ENCODE peak calls at places on chromosome 12, in ten cellular contexts. Q is choroid plexus epithelial cell; E is dorsolateral prefrontal cortex; F is OCI-LY7; S is mesothelial cell of epicardium; Z is fibroblast of mammary gland; U is retinal pigment epithelial cell; W is CD4-positive, alpha-beta T cell; D is GM23338; Y is adrenal gland. N is an unnamed sample.

GRCh38 chr12:42958271-42958674 is 368.7 kb upstream of the PRICKLE1 start:
- DNase-seq in Q (no peak), E (no peak), F (no peak), S (no peak), Z (peak; percentile 67), U (no peak), W (no peak), D (no peak), Y (no peak), N (no peak)

GRCh38 chr12:106682594-106683234 is 91.8 kb upstream of the RIC8B start:
- DNase-seq in Q (peak; percentile 75), E (no peak), F (peak; percentile 20), S (no peak), Z (peak; percentile 44), U (peak; percentile 2), W (no peak), D (peak; percentile 8), Y (no peak), N (no peak)

GRCh38 chr12:64461634-64462414 is 9.9 kb downstream of the TBK1 start:
- DNase-seq in Q (peak; percentile 88), E (no peak), F (no peak), S (no peak), Z (peak; percentile 90), U (peak; percentile 69), W (no peak), D (no peak), Y (no peak), N (no peak)

GRCh38 chr12:103333676-103334075 is 162.1 kb downstream of the C12orf42 start:
- DNase-seq in Q (no peak), E (no peak), F (no peak), S (no peak), Z (no peak), U (no peak), W (no peak), D (no peak), Y (no peak), N (no peak)

GRCh38 chr12:112176321-112177010 is 51.1 kb downstream of the TRAFD1 start:
- DNase-seq in Q (no peak), E (no peak), F (no peak), S (no peak), Z (no peak), U (no peak), W (no peak), D (no peak), Y (no peak), N (no peak)

GRCh38 chr12:113299619-113300237 is 35.2 kb downstream of the SLC8B1 start:
- DNase-seq in Q (peak; percentile 83), E (no peak), F (no peak), S (no peak), Z (peak; percentile 75), U (peak; percentile 52), W (no peak), D (peak; percentile 53), Y (peak; percentile 90), N (no peak)

GRCh38 chr12:131740626-131741025 is 29.7 kb downstream of the SFSWAP start:
- DNase-seq in Q (no peak), E (no peak), F (no peak), S (no peak), Z (no peak), U (no peak), W (no peak), D (no peak), Y (peak; percentile 10), N (no peak)

GRCh38 chr12:1993341-1993740 is 10.9 kb downstream of the DCP1B start:
- DNase-seq in Q (peak; percentile 92), E (no peak), F (no peak), S (no peak), Z (peak; percentile 96), U (peak; percentile 43), W (no peak), D (no peak), Y (no peak), N (peak; percentile 17)

GRCh38 chr12:120258323-120258896 is 7.1 kb downstream of the PXN start:
- DNase-seq in Q (no peak), E (no peak), F (no peak), S (no peak), Z (no peak), U (no peak), W (no peak), D (no peak), Y (no peak), N (no peak)

GRCh38 chr12:97555547-97556200 is 93.1 kb downstream of the RMST start:
- DNase-seq in Q (no peak), E (no peak), F (no peak), S (no peak), Z (no peak), U (no peak), W (no peak), D (no peak), Y (no peak), N (no peak)

GRCh38 chr12:66149702-66150398 is 19.3 kb upstream of the LLPH start:
- DNase-seq in Q (no peak), E (no peak), F (no peak), S (no peak), Z (peak; percentile 30), U (no peak), W (no peak), D (peak; percentile 43), Y (peak; percentile 70), N (peak; percentile 6)
- TF ChIP-seq CTCF in Q (peak; percentile 35), E (no peak), F (peak; percentile 16), S (peak; percentile 45), Z (peak; percentile 12), U (peak; percentile 20), W (no peak), D (no peak), Y (peak; percentile 22), N (peak; percentile 36)

GRCh38 chr12:8949525-8950286 is at the start of gene M6PR:
- DNase-seq in Q (peak; percentile 95), E (peak; percentile 95), F (peak; percentile 97), S (peak; percentile 76), Z (peak; percentile 93), U (peak; percentile 91), W (peak; percentile 80), D (peak; percentile 99), Y (peak; percentile 97), N (peak; percentile 97)
- TF ChIP-seq CTCF in Q (peak; percentile 70), E (peak; percentile 34), F (peak; percentile 73), S (no peak), Z (peak; percentile 44), U (peak; percentile 46), W (peak; percentile 67), D (peak; percentile 79), Y (peak; percentile 64), N (peak; percentile 43)

GRCh38 chr12:62466018-62466595 is 519 bp upstream of the MON2 start:
- DNase-seq in Q (peak; percentile 49), E (no peak), F (peak; percentile 66), S (no peak), Z (peak; percentile 41), U (no peak), W (no peak), D (peak; percentile 78), Y (peak; percentile 69), N (peak; percentile 36)

GRCh38 chr12:62468394-62468793 is 1.8 kb downstream of the MON2 start:
- DNase-seq in Q (no peak), E (no peak), F (no peak), S (no peak), Z (peak; percentile 28), U (no peak), W (no peak), D (no peak), Y (no peak), N (no peak)

GRCh38 chr12:62469704-62470103 is 3.1 kb downstream of the MON2 start:
- DNase-seq in Q (no peak), E (no peak), F (no peak), S (no peak), Z (no peak), U (no peak), W (no peak), D (no peak), Y (no peak), N (no peak)

GRCh38 chr12:62468935-62469334 is 2.3 kb downstream of the MON2 start:
- DNase-seq in Q (no peak), E (no peak), F (no peak), S (no peak), Z (no peak), U (no peak), W (no peak), D (no peak), Y (no peak), N (no peak)

DNA sequence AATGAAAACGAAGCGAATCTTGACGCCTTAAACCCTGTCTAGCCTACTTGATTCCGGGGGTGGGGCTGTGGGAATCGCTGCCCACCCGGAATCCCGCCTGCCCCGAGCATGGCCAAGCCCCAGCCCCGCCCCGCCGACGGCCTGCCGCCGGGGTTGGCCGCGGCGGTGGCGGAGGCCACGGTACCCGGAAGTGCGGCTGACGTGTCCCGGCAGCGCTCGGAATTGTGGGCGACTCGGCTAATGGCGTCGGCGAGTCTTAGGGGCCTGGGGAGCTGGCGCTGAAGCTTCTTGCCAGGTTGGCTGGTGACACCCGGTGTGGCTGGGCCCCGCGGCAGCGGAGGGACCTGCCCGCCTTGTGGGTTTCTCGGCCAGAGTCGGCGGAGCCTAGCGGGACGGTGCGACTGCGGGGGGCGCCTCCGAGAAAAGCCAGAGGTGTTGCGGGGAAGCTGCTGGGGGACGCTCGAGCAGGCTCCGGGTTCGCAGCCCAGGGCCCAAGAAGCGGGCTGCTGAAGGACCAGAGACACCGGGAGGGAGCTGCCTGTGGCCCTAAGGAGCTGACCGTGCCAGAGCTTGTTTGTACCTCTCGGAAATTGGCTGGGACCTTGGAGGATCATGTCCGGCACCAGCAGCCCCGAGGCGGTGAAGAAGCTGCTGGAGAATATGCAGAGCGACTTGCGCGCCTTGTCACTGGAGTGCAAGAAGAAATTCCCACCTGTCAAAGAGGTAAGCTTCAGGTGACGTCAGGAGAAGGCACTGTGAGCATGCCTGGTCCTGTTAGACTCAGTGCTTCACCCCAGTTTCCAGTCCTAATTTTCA is at the start of gene MON2:
- DNase-seq in Q (peak; percentile 81), E (peak; percentile 82), F (peak; percentile 89), S (peak; percentile 69), Z (peak; percentile 75), U (peak; percentile 38), W (peak; percentile 73), D (peak; percentile 89), Y (peak; percentile 91), N (peak; percentile 86)
- TF ChIP-seq CTCF in Q (no peak), E (peak; percentile 13), F (peak; percentile 12), S (no peak), Z (no peak), U (no peak), W (no peak), D (no peak), Y (no peak), N (no peak)

DNA sequence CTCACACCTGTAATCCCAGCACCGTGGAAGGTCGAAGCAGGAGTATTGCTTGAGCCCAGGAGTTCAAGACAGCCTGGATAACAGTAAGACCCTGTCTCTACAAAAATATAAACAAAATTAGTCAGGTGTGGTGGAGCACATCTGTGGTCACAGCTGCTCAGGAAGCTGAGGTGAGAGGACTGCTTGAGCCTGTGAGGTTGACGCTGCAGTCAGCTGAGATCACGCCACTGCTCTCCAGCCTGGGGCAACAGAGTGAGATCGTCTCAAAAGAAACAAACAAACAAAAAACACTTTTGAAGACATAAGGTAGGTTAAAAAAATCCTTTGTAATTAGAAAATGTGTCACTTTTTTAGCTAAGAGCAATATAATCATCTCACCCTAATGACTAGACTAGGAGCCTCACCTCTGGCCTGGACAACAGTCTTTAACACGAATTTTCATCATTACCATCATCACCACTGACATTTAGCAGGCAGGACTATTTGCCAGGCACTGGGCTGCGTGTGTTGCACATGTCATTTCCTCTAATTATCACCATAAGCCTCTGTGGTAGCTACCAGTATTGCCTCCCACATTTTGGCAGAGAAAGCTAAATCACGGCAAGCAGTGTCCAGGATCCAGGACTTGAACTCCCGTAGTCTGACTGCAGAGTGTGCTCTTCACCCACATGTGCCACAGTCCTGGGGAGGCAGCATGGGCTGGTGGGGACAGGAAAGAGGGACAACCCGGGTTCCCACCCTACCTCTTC is 4.6 kb upstream of the SYCP3 start:
- DNase-seq in Q (no peak), E (no peak), F (peak; percentile 93), S (no peak), Z (no peak), U (no peak), W (no peak), D (no peak), Y (no peak), N (peak; percentile 21)
- TF ChIP-seq CTCF in Q (no peak), E (no peak), F (peak; percentile 79), S (no peak), Z (no peak), U (no peak), W (no peak), D (peak; percentile 22), Y (peak; percentile 13), N (no peak)